ENCODE peak calls at places on chromosomes 13 and 19, in six cellular contexts. O, C, W, V, X and F are unnamed samples.

GRCh38 chr19:17108453-17108784 is 32.8 kb downstream of the MYO9B start:
- DNase-seq in W (no peak), X (no peak), O (no peak), V (no peak), C (no peak), F (no peak)

GRCh38 chr13:88303605-88304004 is 632.4 kb downstream of the SLITRK5 start:
- DNase-seq in O (no peak), W (no peak), V (no peak), X (no peak), C (no peak), F (no peak)

GRCh38 chr19:13262450-13262849 is 112.2 kb downstream of the IER2 start:
- DNase-seq in O (peak; percentile 30), W (no peak), C (no peak), X (peak; percentile 78), V (no peak), F (no peak)

GRCh38 chr19:22622901-22623840 is 11.0 kb upstream of the ZNF492 start:
- DNase-seq in O (no peak), C (peak; percentile 62), W (no peak), V (no peak), X (no peak), F (no peak)

GRCh38 chr13:21470785-21471184 is 11.7 kb upstream of the ZDHHC20 start:
- DNase-seq in O (no peak), X (no peak), C (no peak), W (no peak), V (no peak), F (no peak)

GRCh38 chr19:2529473-2529918 is 53.6 kb downstream of the GADD45B start:
- DNase-seq in V (peak; percentile 48), X (peak; percentile 98), C (no peak), W (no peak), O (peak; percentile 84), F (no peak)

GRCh38 chr19:54388001-54388802 is 23.5 kb upstream of the LAIR1 start:
- DNase-seq in X (peak; percentile 23), V (no peak), W (no peak), O (no peak), C (no peak), F (peak; percentile 2)

GRCh38 chr19:18603958-18604819 is 2.4 kb downstream of the CRLF1 start:
- DNase-seq in V (no peak), W (no peak), C (no peak), X (no peak), O (no peak), F (no peak)

GRCh38 chr13:50127017-50127725 is 111.9 kb downstream of the KCNRG start:
- DNase-seq in X (peak; percentile 74), C (peak; percentile 58), W (peak; percentile 36), O (no peak), V (no peak), F (peak; percentile 51)

GRCh38 chr13:108629353-108629752 is at the start of gene MYO16:
- DNase-seq in V (no peak), C (no peak), W (no peak), O (no peak), X (no peak), F (no peak)

GRCh38 chr13:99379856-99380255 is 72.7 kb upstream of the GPR183 start:
- DNase-seq in X (no peak), C (no peak), O (no peak), V (no peak), W (no peak), F (no peak)

GRCh38 chr13:40389081-40389641 is 277.3 kb downstream of the FOXO1 start:
- DNase-seq in V (no peak), O (no peak), C (no peak), W (no peak), X (no peak), F (no peak)

GRCh38 chr19:3094638-3095374 is 644 bp downstream of the GNA11 start:
- DNase-seq in W (no peak), V (no peak), O (no peak), C (no peak), X (peak; percentile 55), F (peak; percentile 46)

GRCh38 chr19:17765069-17765618 is 13.9 kb downstream of the FCHO1 start:
- DNase-seq in W (no peak), V (no peak), C (peak; percentile 47), O (no peak), X (no peak), F (no peak)

DNA sequence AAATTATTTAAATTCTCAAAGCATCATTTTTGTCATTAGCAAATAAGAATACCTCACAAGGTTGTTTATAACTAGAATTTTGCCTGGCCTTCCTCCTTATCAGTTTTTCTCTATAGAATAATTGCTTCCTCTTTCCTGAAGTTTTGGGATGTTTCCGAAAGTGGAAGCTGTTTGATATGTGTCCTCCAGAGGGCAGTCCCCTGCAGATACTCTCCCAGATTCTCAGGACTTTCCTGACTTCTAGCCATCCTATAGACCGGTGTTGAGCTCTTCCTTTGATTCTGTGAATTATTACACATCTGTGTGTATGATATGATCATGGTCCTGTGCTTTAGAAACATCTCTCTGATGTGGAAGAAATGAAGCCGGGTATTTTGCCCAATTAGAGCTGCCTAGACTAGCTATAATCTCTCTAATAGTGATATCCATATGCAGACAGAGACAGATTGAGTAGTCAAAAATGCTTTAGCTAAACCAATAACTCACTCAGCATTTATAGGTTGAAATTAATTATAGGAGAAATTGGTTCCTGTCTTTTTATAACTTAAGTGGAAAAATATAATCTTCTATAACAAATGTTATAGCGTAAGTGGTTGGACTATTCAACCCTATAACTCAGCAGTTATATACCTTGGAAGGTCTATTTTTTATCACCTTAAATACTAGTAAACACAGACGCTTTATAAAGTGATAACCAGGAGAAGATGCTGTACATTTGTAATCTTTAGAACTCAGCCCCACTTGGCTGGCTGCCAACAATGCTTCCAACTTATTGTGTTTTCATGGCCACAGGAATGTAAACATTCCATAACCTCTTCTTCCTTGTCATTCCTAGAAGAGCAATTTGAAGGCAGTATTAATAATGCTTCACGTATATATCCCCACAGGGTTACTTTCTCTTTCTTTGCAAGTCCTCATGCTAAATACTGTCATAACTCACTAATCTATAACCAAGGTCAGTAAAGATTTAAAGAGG is 201.0 kb upstream of the RXFP2 start:
- DNase-seq in V (peak; percentile 31), X (peak; percentile 76), O (peak; percentile 31), C (no peak), W (no peak), F (no peak)
- TF ChIP-seq CTCF in V (peak; percentile 89), X (peak; percentile 78), O (peak; percentile 73), C (no peak), W (peak; percentile 33), F (peak; percentile 52)

GRCh38 chr13:71244181-71244580 is 622.8 kb downstream of the DACH1 start:
- DNase-seq in C (no peak), V (no peak), O (no peak), W (no peak), X (no peak), F (no peak)

GRCh38 chr13:71242191-71242590 is 624.8 kb downstream of the DACH1 start:
- DNase-seq in V (no peak), X (peak; percentile 4), C (no peak), W (no peak), O (no peak), F (no peak)

GRCh38 chr13:71237332-71237731 is 629.7 kb downstream of the DACH1 start:
- DNase-seq in O (no peak), V (no peak), C (no peak), X (no peak), W (no peak), F (no peak)

DNA sequence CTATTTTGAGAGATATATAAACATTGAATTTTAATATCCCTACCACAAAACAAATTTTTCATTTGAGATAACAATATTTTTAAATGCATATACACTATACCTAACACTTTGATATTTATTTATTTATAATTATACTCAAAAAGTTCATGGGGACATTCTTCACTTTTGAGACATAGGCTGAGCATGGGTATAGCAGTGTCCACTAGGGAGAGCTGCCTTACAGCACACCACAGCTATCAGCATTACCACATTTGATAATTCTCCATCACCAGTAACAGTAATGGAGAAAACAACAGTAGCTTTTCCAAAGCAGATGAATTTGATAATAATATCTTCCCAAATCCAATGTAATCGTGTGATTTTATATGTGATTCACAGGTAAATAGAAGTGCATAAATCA is 626.1 kb downstream of the DACH1 start:
- DNase-seq in X (peak; percentile 2), W (no peak), O (no peak), C (no peak), V (peak; percentile 25), F (no peak)
- TF ChIP-seq CTCF in X (peak; percentile 14), W (peak; percentile 26), O (no peak), C (peak; percentile 40), V (peak; percentile 87), F (peak; percentile 42)

DNA sequence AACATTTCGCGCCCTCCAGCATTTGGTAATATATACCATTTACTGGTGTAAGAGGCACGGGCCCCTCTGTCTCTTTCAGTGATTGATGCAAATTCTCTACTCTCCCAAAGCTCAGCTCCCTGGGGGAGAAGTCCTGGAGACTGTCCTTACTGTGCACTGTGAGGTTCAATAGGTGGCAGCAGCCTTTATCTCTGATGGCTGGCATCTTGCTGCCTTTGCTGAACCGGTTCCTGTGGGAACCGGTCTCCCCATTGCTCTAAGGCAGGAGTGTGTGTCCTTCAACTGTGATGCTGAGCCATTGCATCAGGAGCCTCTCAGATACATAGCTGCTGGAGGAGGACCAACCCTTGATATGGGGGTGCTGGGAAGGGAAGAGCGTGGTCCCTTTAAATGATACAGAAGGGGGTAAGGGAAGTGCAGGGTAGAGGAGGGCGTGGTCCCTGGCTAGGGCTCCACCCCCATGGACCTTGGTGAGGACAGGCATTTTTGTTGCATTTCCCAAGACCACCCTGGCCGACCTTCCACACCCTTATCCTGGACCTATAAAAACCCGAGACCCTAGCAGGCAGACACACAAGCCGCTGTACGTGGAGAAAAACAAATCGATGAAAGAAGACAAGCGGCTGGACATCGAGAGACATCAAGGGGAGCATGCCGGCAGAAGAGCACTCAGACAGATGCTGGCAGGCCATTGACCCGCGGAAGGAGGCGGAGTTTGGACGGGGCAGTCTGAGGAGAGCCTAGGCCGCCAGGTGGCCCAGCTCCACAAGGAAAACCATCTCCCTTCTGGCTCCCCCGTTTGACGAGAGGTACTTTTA is 41.1 kb upstream of the GTF3A start:
- DNase-seq in V (no peak), C (no peak), W (no peak), X (no peak), O (no peak), F (no peak)
- TF ChIP-seq CTCF in V (no peak), C (no peak), W (peak; percentile 24), X (no peak), O (no peak), F (no peak)

GRCh38 chr13:20193142-20193923 is 595 bp upstream of the GJB2 start:
- DNase-seq in W (no peak), V (no peak), C (no peak), O (no peak), X (peak; percentile 44), F (peak; percentile 25)
- TF ChIP-seq CTCF in W (no peak), V (no peak), C (no peak), O (no peak), X (no peak), F (no peak)

GRCh38 chr19:39007096-39007495 is 25.3 kb downstream of the FBXO27 start:
- DNase-seq in W (no peak), O (no peak), X (no peak), C (no peak), V (no peak), F (no peak)
- TF ChIP-seq CTCF in W (no peak), O (no peak), X (no peak), C (no peak), V (no peak), F (no peak)

GRCh38 chr13:55244991-55245644 is 1895.6 kb upstream of the PRR20A start:
- DNase-seq in X (no peak), W (peak; percentile 27), C (no peak), V (peak; percentile 28), O (no peak), F (peak; percentile 14)
- TF ChIP-seq CTCF in X (no peak), W (peak; percentile 47), C (no peak), V (peak; percentile 60), O (no peak), F (peak; percentile 35)

GRCh38 chr19:46065486-46065885 is 24.7 kb upstream of the IGFL4 start:
- DNase-seq in C (no peak), X (peak; percentile 86), V (no peak), O (peak; percentile 52), W (no peak), F (no peak)
- TF ChIP-seq CTCF in C (no peak), X (no peak), V (no peak), O (no peak), W (no peak), F (no peak)